ENCODE peak calls at places on chromosomes 16 and 17, in ten cellular contexts. One of them, this sample, is unnamed.

GRCh38 chr16:81511371-81511770 is 66.8 kb downstream of the CMIP start:
- DNase-seq in stomach: no peak
- DNase-seq in transverse colon: no peak
- DNase-seq in GM13976: no peak
- DNase-seq in choroid plexus epithelial cell: peak; percentile 81
- DNase-seq in AG09319: no peak
- DNase-seq in neural progenitor cell: no peak
- DNase-seq in natural killer cell: no peak
- DNase-seq in OCI-LY7: no peak
- DNase-seq in fibroblast of pulmonary artery: peak; percentile 68
- DNase-seq in this sample: no peak

GRCh38 chr16:21277927-21278706 is at the start of gene CRYM:
- DNase-seq in neural progenitor cell: peak; percentile 88
- DNase-seq in AG09319: no peak
- DNase-seq in stomach: peak; percentile 64
- DNase-seq in fibroblast of pulmonary artery: peak; percentile 26
- DNase-seq in transverse colon: peak; percentile 80
- DNase-seq in OCI-LY7: peak; percentile 76
- DNase-seq in GM13976: peak; percentile 83
- DNase-seq in choroid plexus epithelial cell: peak; percentile 24
- DNase-seq in natural killer cell: peak; percentile 19
- DNase-seq in this sample: peak; percentile 76

GRCh38 chr17:79843917-79844815 is 4.9 kb upstream of the CBX4 start:
- DNase-seq in neural progenitor cell: peak; percentile 88
- DNase-seq in fibroblast of pulmonary artery: peak; percentile 70
- DNase-seq in AG09319: no peak
- DNase-seq in OCI-LY7: no peak
- DNase-seq in natural killer cell: no peak
- DNase-seq in transverse colon: peak; percentile 69
- DNase-seq in GM13976: peak; percentile 58
- DNase-seq in choroid plexus epithelial cell: peak; percentile 73
- DNase-seq in stomach: peak; percentile 70
- DNase-seq in this sample: no peak

GRCh38 chr16:28181557-28181914 is 30.2 kb downstream of the XPO6 start:
- DNase-seq in OCI-LY7: no peak
- DNase-seq in transverse colon: no peak
- DNase-seq in neural progenitor cell: no peak
- DNase-seq in AG09319: peak; percentile 75
- DNase-seq in natural killer cell: no peak
- DNase-seq in stomach: peak; percentile 35
- DNase-seq in choroid plexus epithelial cell: peak; percentile 93
- DNase-seq in fibroblast of pulmonary artery: peak; percentile 95
- DNase-seq in GM13976: no peak
- DNase-seq in this sample: no peak

GRCh38 chr17:38429476-38430100 is 1.3 kb downstream of the ARHGAP23 start:
- DNase-seq in AG09319: no peak
- DNase-seq in OCI-LY7: no peak
- DNase-seq in GM13976: no peak
- DNase-seq in choroid plexus epithelial cell: no peak
- DNase-seq in stomach: no peak
- DNase-seq in transverse colon: no peak
- DNase-seq in fibroblast of pulmonary artery: no peak
- DNase-seq in neural progenitor cell: no peak
- DNase-seq in natural killer cell: no peak
- DNase-seq in this sample: no peak

GRCh38 chr16:82605863-82606620 is 20.7 kb upstream of the CDH13 start:
- DNase-seq in stomach: no peak
- DNase-seq in natural killer cell: no peak
- DNase-seq in AG09319: no peak
- DNase-seq in OCI-LY7: no peak
- DNase-seq in transverse colon: no peak
- DNase-seq in choroid plexus epithelial cell: no peak
- DNase-seq in GM13976: no peak
- DNase-seq in fibroblast of pulmonary artery: no peak
- DNase-seq in neural progenitor cell: peak; percentile 38
- DNase-seq in this sample: no peak

GRCh38 chr16:76157629-76158028 is 119.6 kb upstream of the CNTNAP4 start:
- DNase-seq in AG09319: no peak
- DNase-seq in neural progenitor cell: peak; percentile 16
- DNase-seq in GM13976: no peak
- DNase-seq in natural killer cell: no peak
- DNase-seq in transverse colon: no peak
- DNase-seq in stomach: no peak
- DNase-seq in fibroblast of pulmonary artery: no peak
- DNase-seq in OCI-LY7: no peak
- DNase-seq in choroid plexus epithelial cell: no peak
- DNase-seq in this sample: no peak

GRCh38 chr17:70190959-70191805 is 21.9 kb downstream of the KCNJ2 start:
- DNase-seq in GM13976: no peak
- DNase-seq in fibroblast of pulmonary artery: no peak
- DNase-seq in choroid plexus epithelial cell: no peak
- DNase-seq in transverse colon: no peak
- DNase-seq in neural progenitor cell: no peak
- DNase-seq in AG09319: no peak
- DNase-seq in stomach: peak; percentile 36
- DNase-seq in OCI-LY7: no peak
- DNase-seq in natural killer cell: no peak
- DNase-seq in this sample: no peak

GRCh38 chr16:81798311-81799137 is 19.4 kb downstream of the PLCG2 start:
- DNase-seq in GM13976: peak; percentile 74
- DNase-seq in transverse colon: peak; percentile 36
- DNase-seq in choroid plexus epithelial cell: peak; percentile 43
- DNase-seq in natural killer cell: peak; percentile 29
- DNase-seq in neural progenitor cell: no peak
- DNase-seq in AG09319: no peak
- DNase-seq in OCI-LY7: peak; percentile 96
- DNase-seq in stomach: no peak
- DNase-seq in fibroblast of pulmonary artery: no peak
- DNase-seq in this sample: peak; percentile 74

GRCh38 chr17:33463887-33464286 is 170.8 kb upstream of the ASIC2 start:
- DNase-seq in natural killer cell: no peak
- DNase-seq in OCI-LY7: no peak
- DNase-seq in stomach: no peak
- DNase-seq in neural progenitor cell: no peak
- DNase-seq in AG09319: no peak
- DNase-seq in GM13976: no peak
- DNase-seq in fibroblast of pulmonary artery: peak; percentile 3
- DNase-seq in transverse colon: no peak
- DNase-seq in choroid plexus epithelial cell: no peak
- DNase-seq in this sample: no peak

DNA sequence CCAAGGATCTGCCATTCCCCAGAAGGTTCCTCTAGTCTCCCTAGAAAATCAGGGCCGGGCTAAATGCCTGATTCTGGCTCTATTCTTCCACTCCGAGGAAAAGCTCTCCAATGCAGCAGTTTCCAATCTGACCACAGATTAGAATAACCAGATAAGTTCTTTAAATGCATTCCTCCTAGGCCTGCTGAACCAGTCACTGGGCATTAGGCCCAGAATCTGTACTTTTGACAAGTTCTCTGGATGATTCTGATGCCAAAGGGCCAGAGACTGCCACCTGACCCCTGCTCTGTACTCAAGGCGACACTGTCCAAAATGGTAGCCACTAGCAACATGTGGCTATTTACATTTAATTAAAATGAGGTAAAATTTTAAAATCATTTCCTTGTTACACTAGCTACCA is 22.3 kb downstream of the MAP3K14 start:
- DNase-seq in transverse colon: no peak
- DNase-seq in AG09319: peak; percentile 49
- DNase-seq in neural progenitor cell: no peak
- DNase-seq in fibroblast of pulmonary artery: peak; percentile 86
- DNase-seq in natural killer cell: no peak
- DNase-seq in OCI-LY7: no peak
- DNase-seq in GM13976: no peak
- DNase-seq in stomach: peak; percentile 80
- DNase-seq in choroid plexus epithelial cell: peak; percentile 85
- DNase-seq in this sample: no peak
- TF ChIP-seq CTCF in transverse colon: no peak
- TF ChIP-seq CTCF in AG09319: no peak
- TF ChIP-seq CTCF in neural progenitor cell: no peak
- TF ChIP-seq CTCF in fibroblast of pulmonary artery: no peak
- TF ChIP-seq CTCF in natural killer cell: no peak
- TF ChIP-seq CTCF in OCI-LY7: no peak
- TF ChIP-seq CTCF in GM13976: no peak
- TF ChIP-seq CTCF in stomach: no peak
- TF ChIP-seq CTCF in choroid plexus epithelial cell: no peak
- TF ChIP-seq CTCF in this sample: no peak

GRCh38 chr17:8175795-8176196 is 384 bp downstream of the TMEM107 start:
- DNase-seq in GM13976: no peak
- DNase-seq in choroid plexus epithelial cell: no peak
- DNase-seq in natural killer cell: no peak
- DNase-seq in stomach: no peak
- DNase-seq in OCI-LY7: peak; percentile 41
- DNase-seq in transverse colon: peak; percentile 41
- DNase-seq in neural progenitor cell: no peak
- DNase-seq in AG09319: no peak
- DNase-seq in fibroblast of pulmonary artery: no peak
- DNase-seq in this sample: no peak

GRCh38 chr17:8173871-8174322 is 2.3 kb downstream of the TMEM107 start:
- DNase-seq in transverse colon: peak; percentile 17
- DNase-seq in AG09319: no peak
- DNase-seq in choroid plexus epithelial cell: no peak
- DNase-seq in OCI-LY7: peak; percentile 44
- DNase-seq in neural progenitor cell: peak; percentile 65
- DNase-seq in natural killer cell: no peak
- DNase-seq in stomach: no peak
- DNase-seq in fibroblast of pulmonary artery: no peak
- DNase-seq in GM13976: no peak
- DNase-seq in this sample: no peak

GRCh38 chr17:8176998-8177731 is 985 bp upstream of the TMEM107 start:
- DNase-seq in natural killer cell: no peak
- DNase-seq in choroid plexus epithelial cell: no peak
- DNase-seq in neural progenitor cell: peak; percentile 15
- DNase-seq in fibroblast of pulmonary artery: no peak
- DNase-seq in AG09319: no peak
- DNase-seq in stomach: no peak
- DNase-seq in GM13976: no peak
- DNase-seq in transverse colon: no peak
- DNase-seq in OCI-LY7: no peak
- DNase-seq in this sample: no peak

GRCh38 chr17:8173056-8173870 is 2.9 kb downstream of the TMEM107 start:
- DNase-seq in stomach: peak; percentile 83
- DNase-seq in natural killer cell: peak; percentile 57
- DNase-seq in neural progenitor cell: peak; percentile 90
- DNase-seq in transverse colon: peak; percentile 84
- DNase-seq in AG09319: peak; percentile 90
- DNase-seq in fibroblast of pulmonary artery: peak; percentile 98
- DNase-seq in GM13976: peak; percentile 84
- DNase-seq in choroid plexus epithelial cell: peak; percentile 99
- DNase-seq in OCI-LY7: peak; percentile 95
- DNase-seq in this sample: peak; percentile 40

GRCh38 chr17:8176197-8176940 is at the start of gene TMEM107:
- DNase-seq in OCI-LY7: peak; percentile 91
- DNase-seq in AG09319: no peak
- DNase-seq in fibroblast of pulmonary artery: peak; percentile 80
- DNase-seq in transverse colon: peak; percentile 93
- DNase-seq in neural progenitor cell: peak; percentile 96
- DNase-seq in choroid plexus epithelial cell: peak; percentile 83
- DNase-seq in GM13976: peak; percentile 91
- DNase-seq in natural killer cell: peak; percentile 77
- DNase-seq in stomach: peak; percentile 90
- DNase-seq in this sample: peak; percentile 80
- TF ChIP-seq CTCF in OCI-LY7: no peak
- TF ChIP-seq CTCF in AG09319: peak; percentile 10
- TF ChIP-seq CTCF in fibroblast of pulmonary artery: no peak
- TF ChIP-seq CTCF in transverse colon: no peak
- TF ChIP-seq CTCF in neural progenitor cell: no peak
- TF ChIP-seq CTCF in choroid plexus epithelial cell: no peak
- TF ChIP-seq CTCF in GM13976: no peak
- TF ChIP-seq CTCF in natural killer cell: no peak
- TF ChIP-seq CTCF in stomach: no peak
- TF ChIP-seq CTCF in this sample: no peak

GRCh38 chr17:35089846-35090193 is 26.3 kb upstream of the RFFL start:
- DNase-seq in fibroblast of pulmonary artery: peak; percentile 38
- DNase-seq in stomach: no peak
- DNase-seq in natural killer cell: no peak
- DNase-seq in AG09319: no peak
- DNase-seq in OCI-LY7: no peak
- DNase-seq in choroid plexus epithelial cell: peak; percentile 47
- DNase-seq in transverse colon: peak; percentile 17
- DNase-seq in GM13976: no peak
- DNase-seq in neural progenitor cell: peak; percentile 27
- DNase-seq in this sample: no peak
- TF ChIP-seq CTCF in fibroblast of pulmonary artery: peak; percentile 10
- TF ChIP-seq CTCF in stomach: no peak
- TF ChIP-seq CTCF in natural killer cell: no peak
- TF ChIP-seq CTCF in AG09319: no peak
- TF ChIP-seq CTCF in OCI-LY7: no peak
- TF ChIP-seq CTCF in choroid plexus epithelial cell: no peak
- TF ChIP-seq CTCF in transverse colon: no peak
- TF ChIP-seq CTCF in GM13976: no peak
- TF ChIP-seq CTCF in neural progenitor cell: no peak
- TF ChIP-seq CTCF in this sample: no peak

GRCh38 chr17:74135391-74136167 is 67.9 kb upstream of the RPL38 start:
- DNase-seq in AG09319: no peak
- DNase-seq in stomach: no peak
- DNase-seq in OCI-LY7: no peak
- DNase-seq in fibroblast of pulmonary artery: no peak
- DNase-seq in GM13976: no peak
- DNase-seq in neural progenitor cell: no peak
- DNase-seq in transverse colon: no peak
- DNase-seq in natural killer cell: no peak
- DNase-seq in choroid plexus epithelial cell: no peak
- DNase-seq in this sample: no peak

GRCh38 chr17:74133726-74134125 is 69.8 kb upstream of the RPL38 start:
- DNase-seq in transverse colon: no peak
- DNase-seq in fibroblast of pulmonary artery: no peak
- DNase-seq in neural progenitor cell: no peak
- DNase-seq in AG09319: no peak
- DNase-seq in natural killer cell: no peak
- DNase-seq in stomach: no peak
- DNase-seq in choroid plexus epithelial cell: no peak
- DNase-seq in GM13976: no peak
- DNase-seq in OCI-LY7: no peak
- DNase-seq in this sample: no peak

GRCh38 chr17:74132354-74132753 is 71.1 kb upstream of the RPL38 start:
- DNase-seq in natural killer cell: no peak
- DNase-seq in fibroblast of pulmonary artery: no peak
- DNase-seq in choroid plexus epithelial cell: no peak
- DNase-seq in stomach: no peak
- DNase-seq in neural progenitor cell: no peak
- DNase-seq in transverse colon: no peak
- DNase-seq in OCI-LY7: no peak
- DNase-seq in GM13976: no peak
- DNase-seq in AG09319: no peak
- DNase-seq in this sample: no peak

GRCh38 chr17:74137416-74137815 is 66.1 kb upstream of the RPL38 start:
- DNase-seq in neural progenitor cell: no peak
- DNase-seq in OCI-LY7: no peak
- DNase-seq in natural killer cell: no peak
- DNase-seq in transverse colon: no peak
- DNase-seq in AG09319: no peak
- DNase-seq in fibroblast of pulmonary artery: no peak
- DNase-seq in choroid plexus epithelial cell: no peak
- DNase-seq in GM13976: no peak
- DNase-seq in stomach: no peak
- DNase-seq in this sample: no peak

DNA sequence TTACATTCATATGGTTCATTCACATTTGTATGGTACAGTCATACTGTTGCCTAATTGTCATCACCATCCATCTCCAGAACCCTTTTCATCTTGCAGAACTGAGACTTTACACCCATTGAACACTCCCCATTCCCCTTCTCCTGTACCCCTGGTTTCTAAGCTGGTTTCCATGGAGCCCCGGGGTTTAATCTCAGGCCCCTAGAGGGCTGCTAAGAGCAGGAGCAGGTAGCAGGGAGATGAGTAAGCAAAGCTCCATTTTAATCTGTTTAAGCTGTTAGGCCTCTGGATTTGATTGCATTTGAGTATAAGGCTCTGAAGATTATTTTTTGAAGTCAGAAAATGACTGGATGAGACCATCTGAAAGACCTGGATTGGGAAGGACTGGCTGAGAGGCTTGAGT is 68.5 kb upstream of the RPL38 start:
- DNase-seq in AG09319: no peak
- DNase-seq in transverse colon: no peak
- DNase-seq in OCI-LY7: no peak
- DNase-seq in choroid plexus epithelial cell: no peak
- DNase-seq in fibroblast of pulmonary artery: no peak
- DNase-seq in GM13976: no peak
- DNase-seq in natural killer cell: no peak
- DNase-seq in stomach: no peak
- DNase-seq in neural progenitor cell: no peak
- DNase-seq in this sample: no peak
- TF ChIP-seq CTCF in AG09319: no peak
- TF ChIP-seq CTCF in transverse colon: no peak
- TF ChIP-seq CTCF in OCI-LY7: no peak
- TF ChIP-seq CTCF in choroid plexus epithelial cell: no peak
- TF ChIP-seq CTCF in fibroblast of pulmonary artery: no peak
- TF ChIP-seq CTCF in GM13976: no peak
- TF ChIP-seq CTCF in natural killer cell: no peak
- TF ChIP-seq CTCF in stomach: no peak
- TF ChIP-seq CTCF in neural progenitor cell: no peak
- TF ChIP-seq CTCF in this sample: no peak

This sample was measured in activated B cell treated with CpG ODN at 0.5 μM for 24 hours.